ENCODE peak calls at places on chromosome 7, in eight cellular contexts. B is activated T-cell treated with anti-CD3 and anti-CD28 coated beads for 4 hours; J is ELR; Q is NCI-H1105 treated with DMSO at 0.1 percent for 48 hours; U is Jurkat, Clone E6-1; I is HTR-8/SVneo; C is AG09319; L is prostate gland. S is an unnamed sample.
A peak's percentile ranks its signal among the peaks of the same experiment; 100 is the strongest.

GRCh38 chr7:43294080-43294630 is 181.7 kb downstream of the HECW1 start:
- DNase-seq in B (no peak), J (peak; percentile 56), Q (no peak), U (no peak), I (no peak), C (peak; percentile 12), L (peak; percentile 72), S (peak; percentile 19)

GRCh38 chr7:24477376-24477775 is 95.9 kb upstream of the PALS2 start:
- DNase-seq in B (no peak), J (no peak), Q (no peak), U (no peak), I (no peak), C (no peak), L (no peak), S (no peak)

GRCh38 chr7:129110575-129111376 is 33.7 kb upstream of the TSPAN33 start:
- DNase-seq in B (no peak), J (no peak), Q (peak; percentile 9), U (no peak), I (no peak), C (no peak), L (no peak), S (no peak)

GRCh38 chr7:33054261-33054964 is 8.2 kb downstream of the NT5C3A start:
- DNase-seq in B (no peak), J (peak; percentile 74), Q (no peak), U (peak; percentile 39), I (no peak), C (no peak), L (no peak), S (no peak)

GRCh38 chr7:108147031-108147563 is 16.9 kb upstream of the LAMB4 start:
- DNase-seq in B (no peak), J (no peak), Q (peak; percentile 96), U (no peak), I (no peak), C (no peak), L (no peak), S (no peak)

GRCh38 chr7:130114374-130114773 is 44.0 kb downstream of the KLHDC10 start:
- DNase-seq in B (no peak), J (no peak), Q (no peak), U (no peak), I (no peak), C (no peak), L (no peak), S (no peak)

GRCh38 chr7:69630292-69630691 is 32.0 kb downstream of the AUTS2 start:
- DNase-seq in B (no peak), J (peak; percentile 0), Q (no peak), U (no peak), I (peak; percentile 18), C (peak; percentile 15), L (no peak), S (no peak)

GRCh38 chr7:117074378-117074777 is 121.1 kb downstream of the ST7 start:
- DNase-seq in B (no peak), J (no peak), Q (no peak), U (no peak), I (no peak), C (no peak), L (no peak), S (no peak)

GRCh38 chr7:77217474-77218185 is 18.0 kb upstream of the FGL2 start:
- DNase-seq in B (no peak), J (peak; percentile 55), Q (no peak), U (no peak), I (no peak), C (no peak), L (no peak), S (no peak)

GRCh38 chr7:123624527-123625183 is 23.0 kb downstream of the ASB15 start:
- DNase-seq in B (peak; percentile 38), J (peak; percentile 36), Q (no peak), U (peak; percentile 60), I (no peak), C (no peak), L (no peak), S (peak; percentile 62)

GRCh38 chr7:47803029-47803428 is 145.2 kb downstream of the PKD1L1 start:
- DNase-seq in B (no peak), J (no peak), Q (no peak), U (no peak), I (no peak), C (no peak), L (no peak), S (no peak)

GRCh38 chr7:101017099-101017777 is 2.6 kb upstream of the MUC17 start:
- DNase-seq in B (peak; percentile 49), J (peak; percentile 89), Q (peak; percentile 37), U (peak; percentile 71), I (peak; percentile 86), C (peak; percentile 63), L (peak; percentile 27), S (peak; percentile 91)

GRCh38 chr7:33716581-33717477 is 188.5 kb upstream of the BMPER start:
- DNase-seq in B (no peak), J (peak; percentile 74), Q (peak; percentile 54), U (peak; percentile 17), I (peak; percentile 44), C (no peak), L (no peak), S (peak; percentile 64)

GRCh38 chr7:121473645-121474300 is 77.7 kb upstream of the FAM3C start:
- DNase-seq in B (no peak), J (no peak), Q (no peak), U (no peak), I (no peak), C (no peak), L (no peak), S (no peak)

GRCh38 chr7:43302211-43302711 is 189.8 kb downstream of the HECW1 start:
- DNase-seq in B (no peak), J (peak; percentile 64), Q (peak; percentile 4), U (no peak), I (peak; percentile 41), C (no peak), L (no peak), S (peak; percentile 65)

GRCh38 chr7:44388089-44388970 is 62.9 kb upstream of the CAMK2B start:
- DNase-seq in B (no peak), J (no peak), Q (no peak), U (no peak), I (no peak), C (no peak), L (no peak), S (no peak)

GRCh38 chr7:26198133-26198780 is 2.3 kb downstream of the HNRNPA2B1 start:
- DNase-seq in B (no peak), J (peak; percentile 66), Q (peak; percentile 37), U (no peak), I (no peak), C (no peak), L (no peak), S (peak; percentile 60)

GRCh38 chr7:130397472-130397871 is 17.2 kb downstream of the CPA1 start:
- DNase-seq in B (no peak), J (no peak), Q (peak; percentile 96), U (no peak), I (no peak), C (no peak), L (no peak), S (no peak)

GRCh38 chr7:99407849-99408346 is 499 bp downstream of the PDAP1 start:
- DNase-seq in B (peak; percentile 41), J (peak; percentile 87), Q (peak; percentile 28), U (no peak), I (peak; percentile 19), C (peak; percentile 40), L (no peak), S (peak; percentile 87)

GRCh38 chr7:98784216-98784785 is 85.5 kb downstream of the TMEM130 start:
- DNase-seq in B (no peak), J (no peak), Q (no peak), U (no peak), I (no peak), C (no peak), L (no peak), S (no peak)

GRCh38 chr7:2350055-2350454 is 4.6 kb upstream of the EIF3B start:
- DNase-seq in B (no peak), J (no peak), Q (no peak), U (no peak), I (no peak), C (no peak), L (no peak), S (no peak)

GRCh38 chr7:17185690-17186070 is 112.8 kb upstream of the AHR start:
- DNase-seq in B (no peak), J (peak; percentile 78), Q (no peak), U (no peak), I (no peak), C (no peak), L (no peak), S (no peak)

GRCh38 chr7:27804139-27804538 is 64.2 kb downstream of the TAX1BP1 start:
- DNase-seq in B (no peak), J (no peak), Q (no peak), U (no peak), I (no peak), C (no peak), L (no peak), S (no peak)

GRCh38 chr7:39125849-39126248 is 148.1 kb downstream of the POU6F2 start:
- DNase-seq in B (no peak), J (no peak), Q (no peak), U (no peak), I (no peak), C (no peak), L (no peak), S (no peak)

GRCh38 chr7:17758008-17758407 is 182.3 kb downstream of the SNX13 start:
- DNase-seq in B (no peak), J (no peak), Q (no peak), U (no peak), I (no peak), C (no peak), L (no peak), S (no peak)

GRCh38 chr7:95963446-95963990 is 191.2 kb downstream of the DYNC1I1 start:
- DNase-seq in B (no peak), J (no peak), Q (no peak), U (no peak), I (no peak), C (no peak), L (no peak), S (no peak)

GRCh38 chr7:64736575-64736974 is 57.7 kb upstream of the ZNF138 start:
- DNase-seq in B (no peak), J (no peak), Q (no peak), U (no peak), I (no peak), C (no peak), L (no peak), S (no peak)

GRCh38 chr7:139035588-139036353 is at the start of gene ZC3HAV1L:
- DNase-seq in B (peak; percentile 9), J (peak; percentile 68), Q (peak; percentile 57), U (peak; percentile 63), I (peak; percentile 60), C (no peak), L (peak; percentile 36), S (peak; percentile 81)

GRCh38 chr7:148809856-148810255 is 74.2 kb downstream of the EZH2 start:
- DNase-seq in B (no peak), J (no peak), Q (no peak), U (no peak), I (no peak), C (no peak), L (no peak), S (no peak)

GRCh38 chr7:139827042-139827441 is 2.0 kb upstream of the TBXAS1 start:
- DNase-seq in B (no peak), J (no peak), Q (no peak), U (no peak), I (no peak), C (no peak), L (no peak), S (peak; percentile 16)

GRCh38 chr7:69577221-69577620 is 21.1 kb upstream of the AUTS2 start:
- DNase-seq in B (no peak), J (no peak), Q (no peak), U (no peak), I (no peak), C (no peak), L (no peak), S (no peak)

GRCh38 chr7:6564091-6564770 is 13.0 kb upstream of the GRID2IP start:
- DNase-seq in B (no peak), J (no peak), Q (no peak), U (no peak), I (no peak), C (no peak), L (no peak), S (no peak)

GRCh38 chr7:105617280-105618015 is 36.2 kb upstream of the EFCAB10 start:
- DNase-seq in B (no peak), J (no peak), Q (no peak), U (no peak), I (no peak), C (no peak), L (no peak), S (no peak)

GRCh38 chr7:104012815-104013214 is 23.4 kb upstream of the RELN start:
- DNase-seq in B (no peak), J (no peak), Q (no peak), U (no peak), I (no peak), C (no peak), L (no peak), S (no peak)